ENCODE peak calls at places on chromosome 5, in seven cellular contexts. I is heart right ventricle, S is thyroid gland, X is pancreas, Q is fibroblast of lung, Z is tibial nerve, K is left ventricle myocardium inferior. T is an unnamed sample.
A peak's percentile ranks its signal among the peaks of the same experiment; 100 is the strongest.

GRCh38 chr5:120152472-120152871 is 311.6 kb upstream of the PRR16 start:
- DNase-seq in I (no peak), S (no peak), X (no peak), Q (peak; percentile 92), Z (no peak), K (no peak), T (no peak)

GRCh38 chr5:38151878-38152277 is 106.5 kb upstream of the EGFLAM start:
- DNase-seq in I (no peak), S (no peak), X (no peak), Q (no peak), Z (no peak), K (no peak), T (no peak)

GRCh38 chr5:19855031-19855430 is 133.0 kb downstream of the CDH18 start:
- DNase-seq in I (no peak), S (no peak), X (no peak), Q (peak; percentile 72), Z (no peak), K (no peak), T (no peak)

GRCh38 chr5:513216-514100 is 10.8 kb downstream of the SLC9A3 start:
- DNase-seq in I (no peak), S (no peak), X (no peak), Q (no peak), Z (no peak), K (no peak), T (no peak)

GRCh38 chr5:92519717-92520632 is 1061.0 kb downstream of the NR2F1-AS1 start:
- DNase-seq in I (no peak), S (no peak), X (no peak), Q (peak; percentile 63), Z (no peak), K (no peak), T (no peak)

GRCh38 chr5:135833521-135833920 is 942 bp upstream of the SLC25A48 start:
- DNase-seq in I (no peak), S (no peak), X (no peak), Q (no peak), Z (no peak), K (no peak), T (no peak)

GRCh38 chr5:132750471-132751230 is 3.4 kb downstream of the CCNI2 start:
- DNase-seq in I (no peak), S (no peak), X (no peak), Q (no peak), Z (no peak), K (no peak), T (no peak)

GRCh38 chr5:164345173-164345572 is 839.8 kb downstream of the MAT2B start:
- DNase-seq in I (peak; percentile 68), S (peak; percentile 71), X (no peak), Q (peak; percentile 86), Z (no peak), K (peak; percentile 70), T (no peak)

GRCh38 chr5:53389093-53389492 is 91.3 kb upstream of the FST start:
- DNase-seq in I (no peak), S (no peak), X (no peak), Q (no peak), Z (no peak), K (no peak), T (no peak)

GRCh38 chr5:124923131-124923530 is 176.7 kb upstream of the ZNF608 start:
- DNase-seq in I (no peak), S (no peak), X (no peak), Q (peak; percentile 21), Z (no peak), K (no peak), T (no peak)

GRCh38 chr5:126846756-126847155 is 69.8 kb downstream of the LMNB1 start:
- DNase-seq in I (no peak), S (no peak), X (no peak), Q (no peak), Z (no peak), K (no peak), T (no peak)

GRCh38 chr5:149447373-149448367 is 68.6 kb upstream of the IL17B start:
- DNase-seq in I (no peak), S (no peak), X (no peak), Q (peak; percentile 36), Z (no peak), K (no peak), T (no peak)

GRCh38 chr5:149445739-149446369 is 66.8 kb upstream of the IL17B start:
- DNase-seq in I (no peak), S (no peak), X (no peak), Q (peak; percentile 99), Z (no peak), K (no peak), T (no peak)

GRCh38 chr5:149450199-149450598 is 71.1 kb upstream of the IL17B start:
- DNase-seq in I (peak; percentile 83), S (no peak), X (no peak), Q (peak; percentile 80), Z (no peak), K (peak; percentile 84), T (no peak)

GRCh38 chr5:149452007-149452664 is 73.0 kb upstream of the IL17B start:
- DNase-seq in I (peak; percentile 49), S (no peak), X (peak; percentile 43), Q (peak; percentile 71), Z (no peak), K (peak; percentile 49), T (no peak)

GRCh38 chr5:149448831-149449714 is 70.0 kb upstream of the IL17B start:
- DNase-seq in I (no peak), S (no peak), X (no peak), Q (no peak), Z (no peak), K (no peak), T (no peak)
- TF ChIP-seq CTCF in I (peak; percentile 37), S (no peak), X (no peak), Q (peak; percentile 56), Z (peak; percentile 15), K (peak; percentile 27), T (no peak)

GRCh38 chr5:2181164-2181956 is 298.6 kb upstream of the IRX4 start:
- DNase-seq in I (no peak), S (no peak), X (no peak), Q (no peak), Z (no peak), K (no peak), T (no peak)

GRCh38 chr5:2184024-2184362 is 301.3 kb upstream of the IRX4 start:
- DNase-seq in I (no peak), S (no peak), X (no peak), Q (no peak), Z (no peak), K (no peak), T (no peak)

GRCh38 chr5:2183154-2184023 is 300.7 kb upstream of the IRX4 start:
- DNase-seq in I (no peak), S (no peak), X (no peak), Q (no peak), Z (no peak), K (no peak), T (no peak)

GRCh38 chr5:2180456-2180855 is 297.7 kb upstream of the IRX4 start:
- DNase-seq in I (no peak), S (no peak), X (no peak), Q (no peak), Z (no peak), K (no peak), T (no peak)

GRCh38 chr5:2182020-2182419 is 299.3 kb upstream of the IRX4 start:
- DNase-seq in I (no peak), S (no peak), X (no peak), Q (no peak), Z (no peak), K (no peak), T (no peak)
- H3K9me3 ChIP-seq in I (no peaks in the 10 kb centered on the region), S (no peaks in the 10 kb centered on the region), X (no peaks in the 10 kb centered on the region), Q (no peaks in the 10 kb centered on the region), Z (no peaks in the 10 kb centered on the region), K (no peaks in the 10 kb centered on the region), T (no peaks in the 10 kb centered on the region)

GRCh38 chr5:25448190-25448621 is 803.4 kb upstream of the CDH10 start:
- DNase-seq in I (no peak), S (no peak), X (no peak), Q (no peak), Z (no peak), K (no peak), T (no peak)
- H3K27ac ChIP-seq in I (no peak overlapping the region), S (no peak overlapping the region), X (no peak overlapping the region), Q (no peak overlapping the region), Z (no peak overlapping the region), K (no peak overlapping the region), T (no peak overlapping the region)

GRCh38 chr5:85843535-85843934 is 774.2 kb upstream of the COX7C start:
- DNase-seq in I (no peak), S (no peak), X (no peak), Q (no peak), Z (no peak), K (no peak), T (no peak)
- TF ChIP-seq CTCF in I (no peak), S (no peak), X (no peak), Q (no peak), Z (no peak), K (no peak), T (no peak)

GRCh38 chr5:173592050-173592669 is 24.3 kb downstream of the BOD1 start:
- DNase-seq in I (no peak), S (no peak), X (no peak), Q (no peak), Z (no peak), K (no peak), T (no peak)

GRCh38 chr5:173590436-173591299 is 25.8 kb downstream of the BOD1 start:
- DNase-seq in I (peak; percentile 30), S (no peak), X (no peak), Q (no peak), Z (no peak), K (peak; percentile 48), T (no peak)

GRCh38 chr5:173595826-173596225 is 20.6 kb downstream of the BOD1 start:
- DNase-seq in I (no peak), S (no peak), X (no peak), Q (no peak), Z (peak; percentile 32), K (no peak), T (no peak)

GRCh38 chr5:173594061-173594460 is 22.4 kb downstream of the BOD1 start:
- DNase-seq in I (no peak), S (no peak), X (no peak), Q (no peak), Z (no peak), K (no peak), T (no peak)

DNA sequence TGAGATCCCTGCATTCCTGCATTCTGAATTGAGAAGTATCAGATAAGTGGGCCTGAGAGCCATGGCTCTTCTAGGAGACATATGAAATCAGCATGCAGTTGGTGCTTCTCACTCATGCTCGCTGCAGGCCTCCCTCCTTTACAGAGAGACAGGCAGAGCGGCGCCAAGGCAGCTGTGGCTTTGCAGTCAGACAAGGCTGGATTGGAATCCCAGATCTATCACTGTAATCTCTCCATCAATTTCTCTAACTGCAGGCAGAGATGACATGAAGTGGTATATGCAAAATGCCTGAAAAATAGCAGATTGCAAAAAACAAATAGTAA is 25.2 kb downstream of the BOD1 start:
- DNase-seq in I (no peak), S (no peak), X (no peak), Q (peak; percentile 16), Z (no peak), K (no peak), T (no peak)
- H3K9me3 ChIP-seq in I (no peaks in the 10 kb centered on the region), S (no peaks in the 10 kb centered on the region), X (no peaks in the 10 kb centered on the region), Q (no peaks in the 10 kb centered on the region), Z (peaks cover 18% of the 10 kb centered on the region), K (peaks cover 42% of the 10 kb centered on the region), T (peaks cover 49% of the 10 kb centered on the region)

GRCh38 chr5:177234761-177235315 is 68.7 kb downstream of the RAB24 start:
- DNase-seq in I (no peak), S (no peak), X (no peak), Q (peak; percentile 28), Z (no peak), K (no peak), T (no peak)
- H3K27ac ChIP-seq in I (no peak overlapping the region), S (no peak overlapping the region), X (no peak overlapping the region), Q (no peak overlapping the region), Z (no peak overlapping the region), K (no peak overlapping the region), T (no peak overlapping the region)

T was measured in CD4-positive, alpha-beta T cell.